ENCODE peak calls at places on chromosomes 1 and 21, in nine cellular contexts. One of them, this sample, is unnamed.

GRCh38 chr1:209879539-209879938 is 51.8 kb downstream of the UTP25 start:
- DNase-seq in aorta: no peak
- DNase-seq in foreskin keratinocyte: no peak
- DNase-seq in glutamatergic neuron: peak
- DNase-seq in GM03348: no peak
- DNase-seq in stimulated activated CD4-positive, alpha-beta T cell treated with anti-CD3 and anti-CD28 coated beads, Interleukin-15, amount 100 ng/mL, for 1 hour: no peak
- DNase-seq in transverse colon: no peak
- DNase-seq in upper lobe of left lung: peak
- DNase-seq in cardiac fibroblast: peak
- DNase-seq in this sample: no peak

GRCh38 chr1:6170742-6171201 is 9.3 kb downstream of the CHD5 start:
- DNase-seq in aorta: no peak
- DNase-seq in foreskin keratinocyte: no peak
- DNase-seq in glutamatergic neuron: no peak
- DNase-seq in GM03348: no peak
- DNase-seq in stimulated activated CD4-positive, alpha-beta T cell treated with anti-CD3 and anti-CD28 coated beads, Interleukin-15, amount 100 ng/mL, for 1 hour: no peak
- DNase-seq in transverse colon: no peak
- DNase-seq in upper lobe of left lung: no peak
- DNase-seq in cardiac fibroblast: no peak
- DNase-seq in this sample: no peak

GRCh38 chr1:101239095-101240040 is 2.5 kb downstream of the S1PR1 start:
- DNase-seq in aorta: no peak
- DNase-seq in foreskin keratinocyte: no peak
- DNase-seq in glutamatergic neuron: no peak
- DNase-seq in GM03348: no peak
- DNase-seq in stimulated activated CD4-positive, alpha-beta T cell treated with anti-CD3 and anti-CD28 coated beads, Interleukin-15, amount 100 ng/mL, for 1 hour: peak
- DNase-seq in transverse colon: no peak
- DNase-seq in upper lobe of left lung: peak
- DNase-seq in cardiac fibroblast: no peak
- DNase-seq in this sample: no peak

GRCh38 chr1:236066828-236067386 is 2.0 kb upstream of the NID1 start:
- DNase-seq in aorta: no peak
- DNase-seq in foreskin keratinocyte: no peak
- DNase-seq in glutamatergic neuron: no peak
- DNase-seq in GM03348: no peak
- DNase-seq in stimulated activated CD4-positive, alpha-beta T cell treated with anti-CD3 and anti-CD28 coated beads, Interleukin-15, amount 100 ng/mL, for 1 hour: peak
- DNase-seq in transverse colon: peak
- DNase-seq in upper lobe of left lung: no peak
- DNase-seq in cardiac fibroblast: peak
- DNase-seq in this sample: no peak

GRCh38 chr1:245860681-245861552 is 646.2 kb downstream of the SMYD3 start:
- DNase-seq in aorta: no peak
- DNase-seq in foreskin keratinocyte: peak
- DNase-seq in glutamatergic neuron: no peak
- DNase-seq in GM03348: peak
- DNase-seq in stimulated activated CD4-positive, alpha-beta T cell treated with anti-CD3 and anti-CD28 coated beads, Interleukin-15, amount 100 ng/mL, for 1 hour: no peak
- DNase-seq in transverse colon: no peak
- DNase-seq in upper lobe of left lung: no peak
- DNase-seq in cardiac fibroblast: peak
- DNase-seq in this sample: no peak

GRCh38 chr1:200866521-200866920 is 6.3 kb upstream of the GPR25 start:
- DNase-seq in aorta: no peak
- DNase-seq in foreskin keratinocyte: no peak
- DNase-seq in glutamatergic neuron: no peak
- DNase-seq in GM03348: no peak
- DNase-seq in stimulated activated CD4-positive, alpha-beta T cell treated with anti-CD3 and anti-CD28 coated beads, Interleukin-15, amount 100 ng/mL, for 1 hour: no peak
- DNase-seq in transverse colon: peak
- DNase-seq in upper lobe of left lung: no peak
- DNase-seq in cardiac fibroblast: no peak
- DNase-seq in this sample: no peak

GRCh38 chr1:18575620-18576019 is 55.0 kb upstream of the PAX7 start:
- DNase-seq in aorta: peak
- DNase-seq in foreskin keratinocyte: no peak
- DNase-seq in glutamatergic neuron: peak
- DNase-seq in GM03348: peak
- DNase-seq in stimulated activated CD4-positive, alpha-beta T cell treated with anti-CD3 and anti-CD28 coated beads, Interleukin-15, amount 100 ng/mL, for 1 hour: no peak
- DNase-seq in transverse colon: peak
- DNase-seq in upper lobe of left lung: no peak
- DNase-seq in cardiac fibroblast: no peak
- DNase-seq in this sample: peak

GRCh38 chr1:93670141-93670540 is 11.5 kb downstream of the BCAR3 start:
- DNase-seq in aorta: no peak
- DNase-seq in foreskin keratinocyte: no peak
- DNase-seq in glutamatergic neuron: no peak
- DNase-seq in GM03348: peak
- DNase-seq in stimulated activated CD4-positive, alpha-beta T cell treated with anti-CD3 and anti-CD28 coated beads, Interleukin-15, amount 100 ng/mL, for 1 hour: no peak
- DNase-seq in transverse colon: no peak
- DNase-seq in upper lobe of left lung: no peak
- DNase-seq in cardiac fibroblast: peak
- DNase-seq in this sample: no peak

GRCh38 chr1:20343149-20343936 is 52.7 kb downstream of the VWA5B1 start:
- DNase-seq in aorta: peak
- DNase-seq in foreskin keratinocyte: no peak
- DNase-seq in glutamatergic neuron: peak
- DNase-seq in GM03348: peak
- DNase-seq in stimulated activated CD4-positive, alpha-beta T cell treated with anti-CD3 and anti-CD28 coated beads, Interleukin-15, amount 100 ng/mL, for 1 hour: no peak
- DNase-seq in transverse colon: no peak
- DNase-seq in upper lobe of left lung: peak
- DNase-seq in cardiac fibroblast: no peak
- DNase-seq in this sample: peak

GRCh38 chr21:26939532-26940181 is 27.2 kb downstream of the ADAMTS5 start:
- DNase-seq in aorta: no peak
- DNase-seq in foreskin keratinocyte: no peak
- DNase-seq in glutamatergic neuron: peak
- DNase-seq in GM03348: peak
- DNase-seq in stimulated activated CD4-positive, alpha-beta T cell treated with anti-CD3 and anti-CD28 coated beads, Interleukin-15, amount 100 ng/mL, for 1 hour: no peak
- DNase-seq in transverse colon: no peak
- DNase-seq in upper lobe of left lung: no peak
- DNase-seq in cardiac fibroblast: peak
- DNase-seq in this sample: no peak

GRCh38 chr1:85585845-85586244 is 5.3 kb downstream of the CCN1 start:
- DNase-seq in aorta: no peak
- DNase-seq in foreskin keratinocyte: peak
- DNase-seq in glutamatergic neuron: no peak
- DNase-seq in GM03348: peak
- DNase-seq in stimulated activated CD4-positive, alpha-beta T cell treated with anti-CD3 and anti-CD28 coated beads, Interleukin-15, amount 100 ng/mL, for 1 hour: no peak
- DNase-seq in transverse colon: no peak
- DNase-seq in upper lobe of left lung: no peak
- DNase-seq in cardiac fibroblast: peak
- DNase-seq in this sample: no peak

GRCh38 chr1:200427744-200428143 is 17.9 kb upstream of the ZNF281 start:
- DNase-seq in aorta: no peak
- DNase-seq in foreskin keratinocyte: no peak
- DNase-seq in glutamatergic neuron: no peak
- DNase-seq in GM03348: no peak
- DNase-seq in stimulated activated CD4-positive, alpha-beta T cell treated with anti-CD3 and anti-CD28 coated beads, Interleukin-15, amount 100 ng/mL, for 1 hour: no peak
- DNase-seq in transverse colon: no peak
- DNase-seq in upper lobe of left lung: no peak
- DNase-seq in cardiac fibroblast: no peak
- DNase-seq in this sample: no peak

This sample was measured in OCI-LY7.